ENCODE peak calls at places on chromosomes 1 and 21, in five cellular contexts. F is neural progenitor cell; N is OCI-LY7; L is Peyer's patch; U is CD8-positive, alpha-beta T cell. J is an unnamed sample.

GRCh38 chr1:51433269-51433971 is 85.6 kb downstream of the EPS15 start:
- DNase-seq in F (no peak), N (peak), L (no peak), U (no peak), J (no peak)

GRCh38 chr1:14442669-14443068 is 155.8 kb upstream of the KAZN start:
- DNase-seq in F (peak), N (peak), L (no peak), U (no peak), J (no peak)

GRCh38 chr1:6601865-6602668 is 602 bp downstream of the KLHL21 start:
- DNase-seq in F (peak), N (no peak), L (peak), U (no peak), J (peak)

GRCh38 chr1:89525169-89525855 is 683 bp downstream of the LRRC8B start:
- DNase-seq in F (peak), N (peak), L (no peak), U (peak), J (peak)

GRCh38 chr1:234963180-234963903 is 165.3 kb downstream of the TOMM20 start:
- DNase-seq in F (no peak), N (peak), L (peak), U (peak), J (peak)

GRCh38 chr1:242886137-242886536 is 361.6 kb upstream of the PLD5 start:
- DNase-seq in F (no peak), N (no peak), L (no peak), U (no peak), J (peak)

GRCh38 chr21:15004721-15005370 is 60.0 kb downstream of the NRIP1 start:
- DNase-seq in F (no peak), N (no peak), L (no peak), U (no peak), J (no peak)

GRCh38 chr1:41936107-41936506 is 17.4 kb upstream of the HIVEP3 start:
- DNase-seq in F (no peak), N (no peak), L (no peak), U (no peak), J (no peak)

GRCh38 chr1:44076093-44076492 is 42.5 kb upstream of the KLF17 start:
- DNase-seq in F (no peak), N (no peak), L (no peak), U (no peak), J (no peak)

GRCh38 chr1:202656057-202656456 is 54.2 kb downstream of the SYT2 start:
- DNase-seq in F (peak), N (no peak), L (no peak), U (no peak), J (no peak)

GRCh38 chr21:17688912-17689874 is 76.5 kb upstream of the BTG3 start:
- DNase-seq in F (no peak), N (peak), L (peak), U (peak), J (peak)

GRCh38 chr1:212375986-212376385 is 38.7 kb downstream of the PACC1 start:
- DNase-seq in F (no peak), N (no peak), L (no peak), U (no peak), J (no peak)

GRCh38 chr1:8396083-8396911 is 78.4 kb downstream of the SLC45A1 start:
- DNase-seq in F (peak), N (no peak), L (no peak), U (no peak), J (no peak)

GRCh38 chr1:152870831-152871730 is 7.0 kb upstream of the SMCP start:
- DNase-seq in F (peak), N (peak), L (no peak), U (no peak), J (no peak)

GRCh38 chr1:228852015-228852414 is 116.7 kb downstream of the RHOU start:
- DNase-seq in F (no peak), N (no peak), L (no peak), U (no peak), J (peak)

GRCh38 chr1:11858968-11859871 is 475 bp upstream of the NPPB start:
- DNase-seq in F (peak), N (peak), L (peak), U (peak), J (peak)

GRCh38 chr21:44557491-44558328 is 885 bp downstream of the KRTAP10-3 start:
- DNase-seq in F (no peak), N (no peak), L (no peak), U (no peak), J (no peak)

J was measured in colonic mucosa.